ENCODE peak calls at places on chromosome 15, in five cellular contexts. Z is cardiac muscle cell, M is IMR-90, J is psoas muscle, W is A549. H is an unnamed sample.

GRCh38 chr15:62888628-62889027 is 153.9 kb upstream of the TPM1 start:
- DNase-seq in J (no peak), Z (no peak), W (no peak), M (peak; percentile 17), H (no peak)

GRCh38 chr15:39465843-39466242 is 115.0 kb upstream of the THBS1 start:
- DNase-seq in Z (no peak), W (no peak), M (no peak), J (no peak), H (no peak)

GRCh38 chr15:84740691-84741090 is 7.7 kb upstream of the ZNF592 start:
- DNase-seq in Z (no peak), W (no peak), J (no peak), M (no peak), H (no peak)

GRCh38 chr15:43266834-43267233 is at the start of gene TGM5:
- DNase-seq in M (no peak), Z (no peak), W (no peak), J (no peak), H (peak; percentile 55)

GRCh38 chr15:70094690-70095311 is 2.9 kb downstream of the TLE3 start:
- DNase-seq in M (no peak), J (no peak), Z (peak; percentile 23), W (no peak), H (no peak)

GRCh38 chr15:38736686-38737085 is 172.1 kb upstream of the RASGRP1 start:
- DNase-seq in M (no peak), Z (no peak), W (no peak), J (no peak), H (no peak)

GRCh38 chr15:44084728-44085127 is 110.3 kb downstream of the FRMD5 start:
- DNase-seq in Z (no peak), M (no peak), W (no peak), J (no peak), H (no peak)

GRCh38 chr15:61621146-61621545 is 392.0 kb upstream of the RORA start:
- DNase-seq in M (no peak), W (no peak), Z (peak; percentile 80), J (peak; percentile 30), H (peak; percentile 31)

GRCh38 chr15:63133786-63134185 is 12.1 kb downstream of the LACTB start:
- DNase-seq in Z (no peak), J (no peak), M (peak; percentile 75), W (no peak), H (no peak)

GRCh38 chr15:83092309-83092976 is 15.0 kb upstream of the TM6SF1 start:
- DNase-seq in Z (peak; percentile 57), J (no peak), M (peak; percentile 77), W (no peak), H (no peak)

GRCh38 chr15:34182942-34183341 is 27.0 kb downstream of the KATNBL1 start:
- DNase-seq in M (no peak), Z (no peak), J (no peak), W (no peak), H (peak; percentile 41)

DNA sequence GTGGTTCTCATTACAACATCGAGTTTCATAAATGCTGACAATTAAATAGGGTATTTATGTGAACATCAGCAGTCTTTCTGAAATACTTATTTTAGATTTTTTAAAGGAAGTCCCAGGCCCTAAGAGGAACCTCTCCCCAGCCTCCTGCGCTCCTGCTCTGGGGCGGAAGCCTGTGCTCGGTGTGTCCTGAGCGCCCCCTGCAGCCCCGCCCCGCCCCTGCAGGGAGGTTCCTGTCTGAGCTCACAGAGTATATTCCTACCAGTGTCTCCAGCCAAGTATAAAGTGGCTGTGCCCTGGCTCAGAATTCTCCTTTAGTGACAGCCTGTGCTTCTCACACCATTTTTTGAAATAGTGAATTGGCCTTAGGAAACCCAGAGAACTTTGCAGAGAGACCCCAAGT is 567.9 kb downstream of the GOLGA6L6 start:
- DNase-seq in Z (no peak), J (no peak), M (no peak), W (no peak), H (no peak)
- TF ChIP-seq CTCF in Z (no peak), J (no peak), M (no peak), W (no peak), H (no peak)

DNA sequence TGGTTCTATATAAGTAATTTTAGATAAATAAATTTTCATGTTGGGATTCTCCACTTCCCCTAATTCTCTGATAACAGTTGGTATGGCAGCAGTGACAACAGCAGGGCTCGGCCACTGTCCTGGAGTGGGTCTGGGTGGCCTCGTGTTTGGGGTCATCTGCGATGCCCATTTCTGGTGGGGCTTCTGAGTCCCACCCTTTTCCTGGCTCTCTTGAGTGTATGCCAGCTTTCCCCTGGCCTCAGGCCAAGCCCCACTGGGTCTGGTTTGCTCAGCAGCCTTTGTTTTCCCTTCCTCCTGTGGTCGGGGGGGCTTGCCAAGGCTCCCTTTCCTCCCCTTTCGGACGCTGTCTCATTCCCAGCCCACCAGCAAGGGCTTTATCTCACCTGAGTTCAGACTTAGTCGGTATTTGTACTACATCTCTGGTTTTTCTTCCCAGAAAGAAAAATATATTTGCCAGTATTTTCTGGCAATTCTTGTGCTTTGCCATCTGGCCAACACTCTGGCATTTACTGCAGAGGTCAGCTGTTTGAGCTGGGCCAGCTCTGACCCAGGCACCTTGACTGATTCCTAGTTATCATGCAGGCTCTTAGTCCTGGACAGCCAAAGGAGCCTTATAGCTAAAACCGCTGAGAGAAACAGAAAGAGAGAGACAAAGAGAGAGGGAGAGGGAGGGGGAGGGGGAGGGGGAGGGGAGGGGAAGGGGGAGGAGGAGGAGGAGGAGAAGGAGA is 35.2 kb downstream of the MYZAP start:
- DNase-seq in Z (no peak), W (no peak), J (peak; percentile 27), M (no peak), H (no peak)
- H3K27ac ChIP-seq in Z (no peak overlapping the region), W (no peak overlapping the region), J (peak overlapping the region; percentile 60), M (no peak overlapping the region), H (no peak overlapping the region)

GRCh38 chr15:92394327-92395175 is 870 bp downstream of the ST8SIA2 start:
- DNase-seq in Z (peak; percentile 55), W (no peak), M (no peak), J (no peak), H (no peak)
- H3K4me3 ChIP-seq in Z (peak overlapping the region; percentile 72), W (peak overlapping the region; percentile 43), M (no peak overlapping the region), J (peak overlapping the region; percentile 61), H (no peak overlapping the region)

GRCh38 chr15:23648920-23649515 is 1.4 kb upstream of the MAGEL2 start:
- DNase-seq in M (no peak), W (peak; percentile 4), Z (peak; percentile 53), J (no peak), H (peak; percentile 52)
- TF ChIP-seq CTCF in M (peak; percentile 42), W (peak; percentile 24), Z (peak; percentile 44), J (peak; percentile 38), H (peak; percentile 49)

GRCh38 chr15:31375772-31376171 is 49.1 kb downstream of the KLF13 start:
- DNase-seq in M (no peak), Z (no peak), J (no peak), W (no peak), H (no peak)
- H3K27ac ChIP-seq in M (no peak overlapping the region), Z (no peak overlapping the region), J (no peak overlapping the region), W (no peak overlapping the region), H (no peak overlapping the region)

H was measured in body of pancreas.